ENCODE peak calls at places on chromosomes 1 and 21, in five cellular contexts. J is DMS153; T is PC-3; R is GM12865; B is stimulated activated naive CD4-positive, alpha-beta T cell. W is an unnamed sample.

GRCh38 chr21:31347435-31348032 is 3.5 kb upstream of the TIAM1 start:
- DNase-seq in J (no peak), T (peak; percentile 84), R (no peak), B (no peak), W (peak; percentile 29)

GRCh38 chr1:85585845-85586244 is 5.3 kb downstream of the CCN1 start:
- DNase-seq in J (no peak), T (peak; percentile 42), R (no peak), B (no peak), W (no peak)

GRCh38 chr1:23103001-23103879 is 65.4 kb downstream of the LUZP1 start:
- DNase-seq in J (no peak), T (peak; percentile 88), R (peak; percentile 12), B (no peak), W (peak; percentile 75)

GRCh38 chr1:214295934-214296333 is 15.0 kb downstream of the SMYD2 start:
- DNase-seq in J (no peak), T (no peak), R (peak; percentile 7), B (no peak), W (no peak)

GRCh38 chr21:35352066-35352770 is 303.1 kb upstream of the RUNX1 start:
- DNase-seq in J (no peak), T (no peak), R (no peak), B (no peak), W (peak; percentile 20)

GRCh38 chr1:235073331-235073967 is 55.2 kb downstream of the TOMM20 start:
- DNase-seq in J (no peak), T (peak; percentile 95), R (no peak), B (no peak), W (no peak)

GRCh38 chr1:42260376-42261078 is 74.5 kb downstream of the FOXJ3 start:
- DNase-seq in J (no peak), T (no peak), R (peak; percentile 21), B (no peak), W (peak; percentile 22)

GRCh38 chr1:163074004-163074403 is 4.8 kb downstream of the RGS4 start:
- DNase-seq in J (no peak), T (no peak), R (no peak), B (no peak), W (no peak)

GRCh38 chr1:24640288-24640687 is 2.8 kb upstream of the SRRM1 start:
- DNase-seq in J (no peak), T (no peak), R (no peak), B (no peak), W (no peak)

GRCh38 chr1:28326980-28327379 is 1.9 kb upstream of the MED18 start:
- DNase-seq in J (no peak), T (peak; percentile 59), R (no peak), B (no peak), W (peak; percentile 33)

GRCh38 chr1:94025383-94026340 is 95.3 kb downstream of the ABCA4 start:
- DNase-seq in J (peak; percentile 47), T (peak; percentile 90), R (peak; percentile 65), B (no peak), W (peak; percentile 67)

GRCh38 chr1:115676498-115677171 is 34.9 kb downstream of the VANGL1 start:
- DNase-seq in J (no peak), T (peak; percentile 67), R (no peak), B (no peak), W (no peak)

GRCh38 chr1:243562473-243562872 is 287.6 kb downstream of the AKT3 start:
- DNase-seq in J (no peak), T (no peak), R (no peak), B (no peak), W (no peak)

GRCh38 chr1:227305894-227306626 is 12.2 kb downstream of the CDC42BPA start:
- DNase-seq in J (peak; percentile 69), T (no peak), R (no peak), B (no peak), W (no peak)

GRCh38 chr1:37817481-37817880 is 9.5 kb upstream of the YRDC start:
- DNase-seq in J (no peak), T (no peak), R (no peak), B (no peak), W (no peak)

GRCh38 chr21:39630191-39630591 is 17.5 kb downstream of the B3GALT5 start:
- DNase-seq in J (no peak), T (peak; percentile 88), R (no peak), B (no peak), W (no peak)

GRCh38 chr1:205357567-205357966 is 845 bp upstream of the KLHDC8A start:
- DNase-seq in J (no peak), T (no peak), R (no peak), B (no peak), W (no peak)

GRCh38 chr1:221778535-221779142 is 36.8 kb upstream of the DUSP10 start:
- DNase-seq in J (no peak), T (no peak), R (peak; percentile 88), B (no peak), W (no peak)

GRCh38 chr1:183590225-183591191 is at the start of gene NCF2:
- DNase-seq in J (no peak), T (no peak), R (peak; percentile 96), B (no peak), W (peak; percentile 85)

GRCh38 chr1:8182034-8182761 is 135.7 kb upstream of the SLC45A1 start:
- DNase-seq in J (peak; percentile 29), T (peak; percentile 98), R (peak; percentile 82), B (no peak), W (no peak)

GRCh38 chr21:34942911-34943310 is 106.2 kb downstream of the RUNX1 start:
- DNase-seq in J (no peak), T (no peak), R (no peak), B (no peak), W (no peak)

GRCh38 chr1:96096138-96097011 is 625.2 kb upstream of the PTBP2 start:
- DNase-seq in J (no peak), T (no peak), R (no peak), B (no peak), W (peak; percentile 26)